ENCODE peak calls at places on chromosomes 11 and 22, in seven cellular contexts. V is sigmoid colon, J is GM23248, X is fibroblast of lung, A is IMR-90, I is lung, S is A549. P is an unnamed sample.
A peak's percentile ranks its signal among the peaks of the same experiment; 100 is the strongest.

GRCh38 chr11:134639586-134640330 is 227.7 kb upstream of the B3GAT1 start:
- DNase-seq in S (no peak), V (no peak), X (no peak), A (no peak), I (no peak), J (no peak), P (no peak)

GRCh38 chr11:4664791-4665190 is 21.0 kb downstream of the OR51E1 start:
- DNase-seq in X (no peak), A (peak; percentile 51), I (no peak), J (no peak), S (no peak), V (no peak), P (no peak)

GRCh38 chr11:68610452-68611116 is 73.8 kb upstream of the GAL start:
- DNase-seq in J (peak; percentile 40), X (peak; percentile 22), I (no peak), A (peak; percentile 5), S (peak; percentile 14), V (no peak), P (peak; percentile 38)

GRCh38 chr22:45197606-45198462 is 34.1 kb downstream of the NUP50 start:
- DNase-seq in S (no peak), A (no peak), I (no peak), V (no peak), J (no peak), X (no peak), P (no peak)

GRCh38 chr22:47231759-47232158 is 469.3 kb downstream of the TBC1D22A start:
- DNase-seq in V (no peak), A (no peak), I (no peak), X (no peak), J (no peak), S (no peak), P (no peak)

GRCh38 chr11:67649634-67650540 is 643 bp downstream of the ACY3 start:
- DNase-seq in A (no peak), X (no peak), S (no peak), V (peak; percentile 56), I (no peak), J (no peak), P (no peak)

GRCh38 chr11:68825603-68826002 is 16.1 kb downstream of the CPT1A start:
- DNase-seq in I (no peak), X (no peak), V (no peak), J (no peak), A (no peak), S (peak; percentile 37), P (peak; percentile 46)

GRCh38 chr22:22712666-22713365 is 68.4 kb downstream of the GGTLC2 start:
- DNase-seq in S (no peak), V (no peak), A (no peak), J (no peak), X (no peak), I (peak; percentile 27), P (no peak)

GRCh38 chr11:18617688-18618340 is 16.3 kb downstream of the SPTY2D1 start:
- DNase-seq in A (peak; percentile 71), I (no peak), V (no peak), X (peak; percentile 58), S (no peak), J (peak; percentile 17), P (no peak)

GRCh38 chr11:13343931-13344717 is 66.5 kb downstream of the BMAL1 start:
- DNase-seq in J (peak; percentile 81), V (no peak), X (peak; percentile 81), I (peak; percentile 77), A (peak; percentile 79), S (peak; percentile 80), P (peak; percentile 87)

GRCh38 chr22:40258463-40259046 is 80.8 kb downstream of the TNRC6B start:
- DNase-seq in S (peak; percentile 25), V (no peak), I (no peak), J (peak; percentile 49), A (peak; percentile 40), X (peak; percentile 20), P (no peak)

GRCh38 chr22:23675502-23676415 is 15.1 kb upstream of the RGL4 start:
- DNase-seq in X (no peak), I (peak; percentile 42), J (no peak), S (no peak), V (peak; percentile 65), A (no peak), P (no peak)

GRCh38 chr11:45501277-45501979 is 164.0 kb downstream of the CHST1 start:
- DNase-seq in X (no peak), I (no peak), J (no peak), S (no peak), V (no peak), A (no peak), P (no peak)

GRCh38 chr11:12684821-12685220 is 10.6 kb downstream of the TEAD1 start:
- DNase-seq in V (no peak), X (no peak), A (no peak), J (no peak), I (no peak), S (no peak), P (peak; percentile 48)

DNA sequence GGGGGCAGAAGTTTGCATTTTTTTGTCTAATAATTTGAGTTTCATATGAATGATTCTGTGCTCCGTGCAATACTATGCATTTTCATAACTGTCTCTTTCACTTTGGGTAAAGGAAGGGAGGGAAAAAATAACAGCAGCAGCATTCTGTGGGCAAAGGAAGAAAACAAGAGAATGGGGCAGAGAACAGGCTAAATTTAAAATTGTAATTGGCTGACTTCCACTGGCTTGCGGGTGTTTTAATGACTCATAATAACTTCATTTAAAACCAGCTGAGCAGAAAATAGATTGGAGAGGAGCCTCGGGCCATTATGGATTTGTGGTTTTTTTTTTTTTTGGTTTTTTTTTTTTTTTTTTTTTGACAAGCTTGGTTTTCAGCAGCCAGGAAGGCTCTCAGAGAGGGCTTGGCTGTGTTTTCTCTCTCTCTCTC is 107.4 kb downstream of the ZBTB16 start:
- DNase-seq in S (no peak), I (no peak), A (peak; percentile 63), V (peak; percentile 82), X (peak; percentile 98), J (peak; percentile 88), P (no peak)
- H3K27ac ChIP-seq in S (no peak overlapping the region), I (peak overlapping the region; percentile 54), A (no peak overlapping the region), V (peak overlapping the region; percentile 98), X (no peak overlapping the region), J (no peak overlapping the region), P (no peak overlapping the region)

DNA sequence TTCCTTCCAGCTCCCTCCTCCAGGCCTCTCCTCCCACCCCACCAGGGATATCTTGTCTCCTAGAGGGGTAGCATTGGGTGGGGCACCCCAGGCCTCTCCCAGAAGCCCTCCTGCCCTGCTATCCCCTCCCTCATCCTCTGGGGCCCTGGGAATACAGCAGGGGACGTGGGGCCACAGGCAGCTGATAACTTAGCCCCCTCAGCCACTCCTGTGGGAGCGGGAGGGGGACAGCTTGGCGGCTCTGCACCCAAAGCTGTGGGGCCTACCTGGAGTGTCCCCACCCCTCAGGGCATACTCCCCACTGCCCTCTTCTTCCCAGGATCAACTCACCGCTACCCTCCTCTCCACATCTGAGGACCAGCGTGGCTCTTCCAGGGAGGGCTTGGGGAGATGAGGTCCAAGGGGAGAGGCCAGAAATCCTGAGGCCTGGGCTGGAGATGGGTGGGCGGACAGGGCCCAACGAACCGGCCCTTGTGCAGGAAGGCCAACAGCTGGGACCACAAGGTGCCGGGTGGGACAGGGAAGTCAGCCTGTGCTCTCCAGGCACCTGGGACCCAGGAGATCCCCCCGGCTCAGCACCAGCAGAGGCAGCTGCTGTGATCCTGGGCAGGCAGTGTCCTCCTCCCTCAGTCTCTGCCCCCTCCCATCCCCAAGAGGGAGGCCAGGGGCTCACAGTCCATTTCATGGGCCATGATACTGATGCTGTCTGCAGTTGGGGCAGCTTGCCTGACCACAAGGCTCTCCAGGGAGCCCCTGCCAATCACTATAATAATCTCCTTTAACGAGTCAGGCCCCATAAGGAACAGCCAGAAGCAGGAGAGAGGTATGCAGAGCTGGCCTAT is 23.2 kb downstream of the NEAT1 start:
- DNase-seq in S (no peak), X (peak; percentile 32), A (peak; percentile 37), I (peak; percentile 29), V (peak; percentile 76), J (peak; percentile 72), P (no peak)
- H3K27ac ChIP-seq in S (no peak overlapping the region), X (peak overlapping the region; percentile 17), A (no peak overlapping the region), I (peak overlapping the region; percentile 37), V (peak overlapping the region; percentile 73), J (peak overlapping the region; percentile 100), P (no peak overlapping the region)

GRCh38 chr22:17890892-17891291 is 116.6 kb upstream of the BID start:
- DNase-seq in S (no peak), J (no peak), I (no peak), A (no peak), X (no peak), V (no peak), P (no peak)

GRCh38 chr22:17896552-17896951 is 122.3 kb upstream of the BID start:
- DNase-seq in X (peak; percentile 52), A (peak; percentile 27), I (no peak), S (peak; percentile 44), J (no peak), V (peak; percentile 81), P (peak; percentile 85)

GRCh38 chr22:17897411-17897810 is 123.1 kb upstream of the BID start:
- DNase-seq in X (no peak), J (no peak), S (no peak), V (no peak), I (no peak), A (no peak), P (no peak)

GRCh38 chr22:17891427-17892167 is 117.3 kb upstream of the BID start:
- DNase-seq in I (no peak), A (no peak), X (no peak), S (no peak), V (no peak), J (no peak), P (peak; percentile 59)

DNA sequence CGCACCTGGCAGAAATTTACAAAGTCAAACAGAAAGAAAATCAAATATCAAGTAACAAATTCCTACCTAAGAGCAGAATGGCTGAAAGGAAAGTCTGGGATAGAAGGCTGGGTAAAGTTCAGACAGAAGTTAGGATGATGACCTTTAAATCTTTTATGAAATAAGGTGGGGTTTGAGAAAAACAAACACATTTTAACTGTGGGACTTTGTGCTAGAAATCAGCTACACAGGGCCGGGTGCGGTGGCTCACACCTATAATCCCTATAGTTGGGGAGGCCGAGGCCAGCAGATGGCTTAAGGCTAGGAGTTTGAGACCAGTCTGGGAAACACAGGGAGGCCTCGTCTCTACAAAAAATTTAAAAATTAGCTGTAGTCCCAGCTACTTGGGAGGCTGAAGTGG is 119.6 kb upstream of the BID start:
- DNase-seq in S (no peak), I (no peak), A (no peak), X (no peak), J (no peak), V (no peak), P (no peak)
- H3K27ac ChIP-seq in S (no peak overlapping the region), I (no peak overlapping the region), A (no peak overlapping the region), X (no peak overlapping the region), J (no peak overlapping the region), V (no peak overlapping the region), P (no peak overlapping the region)

DNA sequence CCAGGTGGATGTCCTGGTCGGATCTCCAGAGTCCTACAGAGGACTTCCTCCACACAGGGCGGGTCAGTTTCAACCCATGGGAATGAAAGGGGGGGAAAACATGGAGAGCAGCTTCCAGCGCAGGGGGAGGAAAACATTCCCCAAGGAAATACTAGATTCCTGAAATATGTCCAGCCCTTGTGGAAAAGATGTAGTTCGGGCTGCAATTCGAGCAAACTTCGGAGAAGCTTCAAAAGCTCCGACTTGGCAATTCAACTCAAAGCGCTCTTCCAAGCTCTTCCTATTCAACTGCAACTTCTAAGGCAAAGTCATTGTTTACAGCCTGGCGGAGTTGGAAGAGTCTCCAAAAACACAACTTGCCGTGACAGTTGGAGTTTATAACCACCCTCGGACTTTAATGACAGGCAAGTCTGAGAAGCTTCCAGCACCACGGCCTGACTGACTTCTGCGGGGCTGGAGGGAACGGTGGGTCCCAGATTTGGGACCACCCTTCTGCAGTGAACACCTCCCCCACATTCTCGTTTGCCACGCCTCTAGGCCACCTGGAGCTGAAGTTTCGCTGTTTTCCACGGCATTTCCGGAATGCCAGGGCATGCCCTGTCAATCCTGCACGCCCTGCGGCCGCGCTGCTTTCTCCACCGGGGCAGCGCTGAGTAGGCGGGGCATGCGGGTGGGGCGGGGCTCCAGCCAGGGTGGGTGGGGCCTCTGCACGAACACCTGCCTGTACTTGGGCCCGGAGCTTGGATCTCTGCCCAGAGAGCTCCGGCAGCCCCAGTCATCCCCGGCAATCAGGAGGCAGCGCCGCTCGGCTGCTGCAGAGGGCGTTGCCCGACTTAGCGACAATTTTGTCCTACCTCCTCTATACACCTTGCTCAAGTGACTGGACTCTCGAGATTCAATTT is 49.0 kb upstream of the BIRC3 start:
- DNase-seq in I (peak; percentile 88), V (peak; percentile 85), A (peak; percentile 55), X (peak; percentile 76), J (peak; percentile 73), S (peak; percentile 88), P (peak; percentile 93)
- H3K27ac ChIP-seq in I (peak overlapping the region; percentile 67), V (peak overlapping the region; percentile 50), A (peak overlapping the region; percentile 15), X (peak overlapping the region; percentile 40), J (peak overlapping the region; percentile 36), S (peak overlapping the region; percentile 48), P (peak overlapping the region; percentile 80)

P was measured in GM23338.